ENCODE peak calls at places on chromosomes 5 and 9, in six cellular contexts. R is right atrium auricular region, U is psoas muscle, W is transverse colon, B is A549, Z is heart right ventricle. S is an unnamed sample. For H3K4me1, the result is how much of the 10 kb centered on the place peaks cover.

GRCh38 chr9:35958104-35958825 is at the start of gene OR2S2:
- DNase-seq in R (no peak), U (no peak), W (no peak), B (no peak), Z (no peak), S (no peak)

GRCh38 chr9:37602817-37603216 is 10.4 kb upstream of the TOMM5 start:
- DNase-seq in R (no peak), U (peak), W (peak), B (no peak), Z (no peak), S (no peak)

GRCh38 chr5:84016090-84016489 is 295.4 kb upstream of the HAPLN1 start:
- DNase-seq in R (no peak), U (no peak), W (no peak), B (no peak), Z (no peak), S (no peak)

GRCh38 chr5:9859798-9860197 is 229.6 kb upstream of the TAS2R1 start:
- DNase-seq in R (no peak), U (no peak), W (no peak), B (no peak), Z (no peak), S (no peak)

GRCh38 chr9:36665921-36666429 is 93.3 kb downstream of the MELK start:
- DNase-seq in R (no peak), U (no peak), W (no peak), B (no peak), Z (no peak), S (no peak)

GRCh38 chr5:93532370-93532769 is 48.6 kb downstream of the NR2F1-AS1 start:
- DNase-seq in R (peak), U (peak), W (peak), B (no peak), Z (peak), S (no peak)

GRCh38 chr9:35254237-35254636 is 92.4 kb downstream of the UNC13B start:
- DNase-seq in R (no peak), U (no peak), W (no peak), B (no peak), Z (no peak), S (no peak)

GRCh38 chr5:109199294-109199693 is 210.5 kb downstream of the PJA2 start:
- DNase-seq in R (no peak), U (no peak), W (no peak), B (no peak), Z (no peak), S (no peak)

DNA sequence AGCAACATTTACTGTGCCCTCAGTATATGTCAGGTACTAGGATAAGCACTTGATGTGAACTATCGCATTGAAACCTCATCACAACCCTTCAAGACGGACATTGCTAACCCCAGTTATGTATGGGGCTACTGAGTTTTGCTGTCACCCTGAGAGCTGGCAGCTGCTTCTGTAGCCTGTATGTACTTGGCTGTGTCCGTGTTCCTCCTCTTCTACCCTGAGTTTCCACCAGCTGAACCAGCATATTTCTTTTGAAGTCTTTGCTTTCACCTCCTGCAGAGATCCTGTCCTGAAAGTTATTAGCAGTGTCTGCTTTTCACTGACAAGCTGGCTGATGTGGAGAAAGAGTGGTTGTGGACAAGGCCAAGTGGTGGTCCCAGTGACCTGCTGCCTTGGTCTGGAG is 63.3 kb downstream of the ADGRV1 start:
- DNase-seq in R (no peak), U (no peak), W (no peak), B (no peak), Z (no peak), S (no peak)
- H3K27ac ChIP-seq in R (no peak), U (no peak), W (no peak), B (no peak), Z (no peak), S (no peak)

DNA sequence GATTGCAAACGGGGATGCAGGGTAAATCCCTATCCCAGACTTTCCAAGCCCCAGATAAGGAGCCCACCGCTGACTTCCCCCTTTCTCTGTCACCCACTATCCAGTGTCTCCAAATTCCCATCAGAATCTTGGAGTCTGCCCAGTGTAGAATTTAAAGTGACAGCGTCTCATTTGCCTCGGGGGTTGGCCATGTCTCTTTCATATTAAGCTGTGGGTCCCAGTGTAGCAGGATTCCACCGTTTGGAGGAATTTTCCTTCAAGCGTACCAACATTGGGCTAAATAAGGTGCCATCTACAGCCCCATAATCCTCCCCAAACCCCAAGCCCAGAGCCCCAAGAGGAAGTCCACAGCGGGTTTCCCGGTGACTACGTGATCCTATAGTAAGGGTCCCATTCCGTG is 1.1 kb downstream of the BRINP1 start:
- DNase-seq in R (no peak), U (no peak), W (no peak), B (no peak), Z (no peak), S (peak)
- H3K4me3 ChIP-seq in R (peak), U (no peak), W (no peak), B (peak), Z (no peak), S (peak)

GRCh38 chr5:176861276-176861675 is 37.9 kb downstream of the HK3 start:
- DNase-seq in R (no peak), U (no peak), W (no peak), B (no peak), Z (no peak), S (no peak)
- H3K4me1 ChIP-seq in R (under half), U (under half), W (under half), B (under half), Z (under half), S (under half)

DNA sequence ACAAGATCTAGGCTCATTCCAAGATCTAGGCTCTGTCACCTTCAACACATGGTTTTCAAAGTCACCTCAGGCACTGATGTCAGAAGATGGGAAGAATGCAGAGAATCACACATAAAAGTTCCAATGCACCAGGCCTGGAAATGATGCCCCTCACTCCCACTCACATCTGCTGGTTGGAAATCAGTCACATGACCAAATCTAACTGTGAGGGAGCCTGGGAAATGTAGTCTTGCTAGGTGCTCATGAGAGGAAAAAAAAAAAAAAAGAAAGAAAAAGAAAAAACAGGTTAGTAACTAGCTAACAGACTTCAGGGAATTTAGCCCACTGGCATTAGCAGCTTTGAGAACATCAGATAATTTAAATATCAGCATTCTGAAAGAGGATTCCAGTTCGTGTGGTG is 614.4 kb downstream of the ACTL7B start:
- DNase-seq in R (no peak), U (no peak), W (no peak), B (no peak), Z (no peak), S (no peak)
- H3K27ac ChIP-seq in R (no peak), U (no peak), W (no peak), B (no peak), Z (no peak), S (no peak)

GRCh38 chr9:5453673-5454072 is 3.3 kb downstream of the CD274 start:
- DNase-seq in R (no peak), U (no peak), W (no peak), B (no peak), Z (no peak), S (no peak)
- H3K4me3 ChIP-seq in R (no peak), U (no peak), W (no peak), B (no peak), Z (no peak), S (no peak)

GRCh38 chr5:143134269-143134668 is 269.2 kb downstream of the NR3C1 start:
- DNase-seq in R (no peak), U (no peak), W (no peak), B (no peak), Z (no peak), S (peak)
- H3K4me1 ChIP-seq in R (half or more), U (half or more), W (under half), B (under half), Z (half or more), S (half or more)

GRCh38 chr9:133030317-133031129 is at the start of gene GTF3C5:
- DNase-seq in R (peak), U (peak), W (peak), B (peak), Z (peak), S (peak)
- H3K27ac ChIP-seq in R (peak), U (peak), W (peak), B (peak), Z (peak), S (peak)

GRCh38 chr5:91281409-91281808 is 101.7 kb downstream of the ARRDC3 start:
- DNase-seq in R (no peak), U (no peak), W (no peak), B (no peak), Z (no peak), S (peak)
- H3K4me3 ChIP-seq in R (no peak), U (peak), W (no peak), B (no peak), Z (no peak), S (peak)

S was measured in SJCRH30.